ENCODE peak calls at places on chromosomes 5 and 9, in eight cellular contexts. One of them, this sample, is unnamed.
A peak's percentile ranks its signal among the peaks of the same experiment; 100 is the strongest.

GRCh38 chr9:102499468-102499867 is 495.7 kb upstream of the CYLC2 start:
- DNase-seq in HL-60: no peak
- DNase-seq in H1: no peak
- DNase-seq in breast epithelium: no peak
- DNase-seq in esophagus muscularis mucosa: no peak
- DNase-seq in transverse colon: no peak
- DNase-seq in sigmoid colon: no peak
- DNase-seq in spleen: no peak
- DNase-seq in this sample: no peak

GRCh38 chr9:123395276-123396006 is 39.4 kb downstream of the CRB2 start:
- DNase-seq in HL-60: no peak
- DNase-seq in H1: no peak
- DNase-seq in breast epithelium: no peak
- DNase-seq in esophagus muscularis mucosa: no peak
- DNase-seq in transverse colon: no peak
- DNase-seq in sigmoid colon: no peak
- DNase-seq in spleen: no peak
- DNase-seq in this sample: no peak

GRCh38 chr9:93699650-93700049 is 123.3 kb downstream of the PHF2 start:
- DNase-seq in HL-60: no peak
- DNase-seq in H1: no peak
- DNase-seq in breast epithelium: no peak
- DNase-seq in esophagus muscularis mucosa: no peak
- DNase-seq in transverse colon: no peak
- DNase-seq in sigmoid colon: no peak
- DNase-seq in spleen: no peak
- DNase-seq in this sample: no peak

GRCh38 chr5:133756756-133757155 is 144.4 kb upstream of the FSTL4 start:
- DNase-seq in HL-60: no peak
- DNase-seq in H1: no peak
- DNase-seq in breast epithelium: no peak
- DNase-seq in esophagus muscularis mucosa: no peak
- DNase-seq in transverse colon: no peak
- DNase-seq in sigmoid colon: no peak
- DNase-seq in spleen: no peak
- DNase-seq in this sample: peak; percentile 70

GRCh38 chr5:87776785-87777184 is 364.1 kb upstream of the CCNH start:
- DNase-seq in HL-60: no peak
- DNase-seq in H1: no peak
- DNase-seq in breast epithelium: no peak
- DNase-seq in esophagus muscularis mucosa: no peak
- DNase-seq in transverse colon: no peak
- DNase-seq in sigmoid colon: no peak
- DNase-seq in spleen: no peak
- DNase-seq in this sample: no peak

GRCh38 chr5:64759960-64760695 is 8.4 kb downstream of the SREK1IP1 start:
- DNase-seq in HL-60: no peak
- DNase-seq in H1: no peak
- DNase-seq in breast epithelium: no peak
- DNase-seq in esophagus muscularis mucosa: no peak
- DNase-seq in transverse colon: no peak
- DNase-seq in sigmoid colon: no peak
- DNase-seq in spleen: no peak
- DNase-seq in this sample: no peak

GRCh38 chr5:155983954-155984353 is 343.0 kb upstream of the SGCD start:
- DNase-seq in HL-60: no peak
- DNase-seq in H1: no peak
- DNase-seq in breast epithelium: no peak
- DNase-seq in esophagus muscularis mucosa: no peak
- DNase-seq in transverse colon: no peak
- DNase-seq in sigmoid colon: no peak
- DNase-seq in spleen: no peak
- DNase-seq in this sample: no peak

GRCh38 chr5:142520885-142521284 is 165.0 kb downstream of the FGF1 start:
- DNase-seq in HL-60: no peak
- DNase-seq in H1: no peak
- DNase-seq in breast epithelium: no peak
- DNase-seq in esophagus muscularis mucosa: no peak
- DNase-seq in transverse colon: no peak
- DNase-seq in sigmoid colon: no peak
- DNase-seq in spleen: no peak
- DNase-seq in this sample: no peak

GRCh38 chr5:39022151-39022550 is 52.0 kb downstream of the RICTOR start:
- DNase-seq in HL-60: no peak
- DNase-seq in H1: no peak
- DNase-seq in breast epithelium: no peak
- DNase-seq in esophagus muscularis mucosa: no peak
- DNase-seq in transverse colon: no peak
- DNase-seq in sigmoid colon: no peak
- DNase-seq in spleen: no peak
- DNase-seq in this sample: no peak

GRCh38 chr5:147918899-147919298 is 12.6 kb upstream of the C5orf46 start:
- DNase-seq in HL-60: no peak
- DNase-seq in H1: no peak
- DNase-seq in breast epithelium: no peak
- DNase-seq in esophagus muscularis mucosa: no peak
- DNase-seq in transverse colon: no peak
- DNase-seq in sigmoid colon: no peak
- DNase-seq in spleen: no peak
- DNase-seq in this sample: no peak

GRCh38 chr9:2872307-2872940 is 28.5 kb upstream of the PUM3 start:
- DNase-seq in HL-60: peak; percentile 13
- DNase-seq in H1: no peak
- DNase-seq in breast epithelium: no peak
- DNase-seq in esophagus muscularis mucosa: no peak
- DNase-seq in transverse colon: no peak
- DNase-seq in sigmoid colon: no peak
- DNase-seq in spleen: no peak
- DNase-seq in this sample: no peak

GRCh38 chr5:179746872-179747271 is 14.2 kb downstream of the MAML1 start:
- DNase-seq in HL-60: no peak
- DNase-seq in H1: no peak
- DNase-seq in breast epithelium: no peak
- DNase-seq in esophagus muscularis mucosa: no peak
- DNase-seq in transverse colon: no peak
- DNase-seq in sigmoid colon: no peak
- DNase-seq in spleen: no peak
- DNase-seq in this sample: no peak

GRCh38 chr9:135119496-135120064 is 32.1 kb downstream of the OLFM1 start:
- DNase-seq in HL-60: no peak
- DNase-seq in H1: no peak
- DNase-seq in breast epithelium: no peak
- DNase-seq in esophagus muscularis mucosa: no peak
- DNase-seq in transverse colon: no peak
- DNase-seq in sigmoid colon: no peak
- DNase-seq in spleen: no peak
- DNase-seq in this sample: no peak

GRCh38 chr9:135120249-135120648 is 32.8 kb downstream of the OLFM1 start:
- DNase-seq in HL-60: no peak
- DNase-seq in H1: no peak
- DNase-seq in breast epithelium: no peak
- DNase-seq in esophagus muscularis mucosa: no peak
- DNase-seq in transverse colon: no peak
- DNase-seq in sigmoid colon: no peak
- DNase-seq in spleen: no peak
- DNase-seq in this sample: no peak

GRCh38 chr9:135116371-135116770 is 28.9 kb downstream of the OLFM1 start:
- DNase-seq in HL-60: no peak
- DNase-seq in H1: no peak
- DNase-seq in breast epithelium: no peak
- DNase-seq in esophagus muscularis mucosa: no peak
- DNase-seq in transverse colon: no peak
- DNase-seq in sigmoid colon: no peak
- DNase-seq in spleen: no peak
- DNase-seq in this sample: no peak

GRCh38 chr9:135122316-135122715 is 34.8 kb downstream of the OLFM1 start:
- DNase-seq in HL-60: no peak
- DNase-seq in H1: no peak
- DNase-seq in breast epithelium: no peak
- DNase-seq in esophagus muscularis mucosa: no peak
- DNase-seq in transverse colon: no peak
- DNase-seq in sigmoid colon: no peak
- DNase-seq in spleen: no peak
- DNase-seq in this sample: no peak

DNA sequence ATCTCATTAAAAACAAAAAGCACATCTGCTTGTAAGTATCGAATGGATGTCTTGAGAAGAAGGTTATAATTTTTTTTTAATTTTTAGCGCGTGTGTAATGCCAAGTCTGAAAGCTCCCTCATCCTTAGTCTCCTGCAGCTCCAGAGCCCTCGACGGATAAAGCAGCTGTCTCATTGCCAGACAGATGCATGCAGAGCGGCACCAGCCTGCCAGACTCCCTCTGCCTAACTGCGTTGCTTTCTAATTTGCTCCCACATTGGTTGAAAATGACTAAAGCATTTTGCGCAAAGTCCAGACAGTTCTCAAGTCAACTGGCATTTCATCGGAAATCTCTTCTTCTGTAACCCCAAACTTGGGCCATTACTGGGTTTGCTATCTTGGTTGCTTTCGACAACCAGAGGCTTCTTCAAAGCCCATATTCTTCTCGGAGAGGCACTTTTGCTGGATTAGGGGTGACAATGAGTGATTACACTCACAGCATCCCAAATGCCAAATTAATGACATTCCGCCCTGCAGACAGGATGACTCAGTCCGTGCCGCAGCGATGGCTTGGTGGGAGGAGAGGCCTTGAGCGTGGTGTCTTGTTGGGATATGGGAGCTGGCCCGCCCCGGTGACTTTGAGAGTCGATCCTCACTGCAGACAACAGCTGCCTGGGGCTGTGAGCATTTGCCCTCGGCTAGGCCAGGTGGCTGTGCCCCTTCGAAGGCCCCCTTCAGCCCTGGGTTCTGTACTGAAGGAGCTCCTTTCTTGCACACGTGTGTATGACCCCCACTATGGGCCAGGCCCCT is 29.6 kb downstream of the OLFM1 start:
- DNase-seq in HL-60: no peak
- DNase-seq in H1: no peak
- DNase-seq in breast epithelium: no peak
- DNase-seq in esophagus muscularis mucosa: no peak
- DNase-seq in transverse colon: no peak
- DNase-seq in sigmoid colon: no peak
- DNase-seq in spleen: no peak
- DNase-seq in this sample: no peak
- H3K27ac ChIP-seq in HL-60: no peak overlapping the region
- H3K27ac ChIP-seq in H1: no peak overlapping the region
- H3K27ac ChIP-seq in breast epithelium: no peak overlapping the region
- H3K27ac ChIP-seq in esophagus muscularis mucosa: no peak overlapping the region
- H3K27ac ChIP-seq in transverse colon: no peak overlapping the region
- H3K27ac ChIP-seq in sigmoid colon: peak overlapping the region; percentile 3
- H3K27ac ChIP-seq in spleen: no peak overlapping the region
- H3K27ac ChIP-seq in this sample: no peak overlapping the region

GRCh38 chr5:146024034-146024433 is 81.3 kb downstream of the PLAC8L1 start:
- DNase-seq in HL-60: no peak
- DNase-seq in H1: no peak
- DNase-seq in breast epithelium: no peak
- DNase-seq in esophagus muscularis mucosa: no peak
- DNase-seq in transverse colon: no peak
- DNase-seq in sigmoid colon: no peak
- DNase-seq in spleen: no peak
- DNase-seq in this sample: no peak

GRCh38 chr5:146025681-146026080 is 79.7 kb downstream of the PLAC8L1 start:
- DNase-seq in HL-60: no peak
- DNase-seq in H1: no peak
- DNase-seq in breast epithelium: no peak
- DNase-seq in esophagus muscularis mucosa: no peak
- DNase-seq in transverse colon: no peak
- DNase-seq in sigmoid colon: no peak
- DNase-seq in spleen: no peak
- DNase-seq in this sample: no peak

GRCh38 chr5:146026307-146027010 is 78.9 kb downstream of the PLAC8L1 start:
- DNase-seq in HL-60: no peak
- DNase-seq in H1: no peak
- DNase-seq in breast epithelium: no peak
- DNase-seq in esophagus muscularis mucosa: peak; percentile 29
- DNase-seq in transverse colon: no peak
- DNase-seq in sigmoid colon: no peak
- DNase-seq in spleen: no peak
- DNase-seq in this sample: no peak

GRCh38 chr5:146025108-146025507 is 80.3 kb downstream of the PLAC8L1 start:
- DNase-seq in HL-60: no peak
- DNase-seq in H1: no peak
- DNase-seq in breast epithelium: no peak
- DNase-seq in esophagus muscularis mucosa: no peak
- DNase-seq in transverse colon: peak; percentile 43
- DNase-seq in sigmoid colon: no peak
- DNase-seq in spleen: no peak
- DNase-seq in this sample: no peak

GRCh38 chr5:146027746-146028145 is 77.6 kb downstream of the PLAC8L1 start:
- DNase-seq in HL-60: no peak
- DNase-seq in H1: no peak
- DNase-seq in breast epithelium: no peak
- DNase-seq in esophagus muscularis mucosa: peak; percentile 57
- DNase-seq in transverse colon: peak; percentile 84
- DNase-seq in sigmoid colon: no peak
- DNase-seq in spleen: no peak
- DNase-seq in this sample: no peak
- TF ChIP-seq POLR2AphosphoS5 in HL-60: no peak
- TF ChIP-seq POLR2AphosphoS5 in H1: no peak
- TF ChIP-seq POLR2AphosphoS5 in breast epithelium: no peak
- TF ChIP-seq POLR2AphosphoS5 in esophagus muscularis mucosa: no peak
- TF ChIP-seq POLR2AphosphoS5 in transverse colon: no peak
- TF ChIP-seq POLR2AphosphoS5 in sigmoid colon: no peak
- TF ChIP-seq POLR2AphosphoS5 in spleen: no peak
- TF ChIP-seq POLR2AphosphoS5 in this sample: peak; percentile 64

GRCh38 chr9:34254141-34254913 is 74.7 kb downstream of the KIF24 start:
- DNase-seq in HL-60: no peak
- DNase-seq in H1: no peak
- DNase-seq in breast epithelium: no peak
- DNase-seq in esophagus muscularis mucosa: no peak
- DNase-seq in transverse colon: no peak
- DNase-seq in sigmoid colon: peak; percentile 68
- DNase-seq in spleen: no peak
- DNase-seq in this sample: no peak
- H3K27ac ChIP-seq in HL-60: no peak overlapping the region
- H3K27ac ChIP-seq in H1: no peak overlapping the region
- H3K27ac ChIP-seq in breast epithelium: peak overlapping the region; percentile 80
- H3K27ac ChIP-seq in esophagus muscularis mucosa: peak overlapping the region; percentile 70
- H3K27ac ChIP-seq in transverse colon: peak overlapping the region; percentile 62
- H3K27ac ChIP-seq in sigmoid colon: peak overlapping the region; percentile 84
- H3K27ac ChIP-seq in spleen: no peak overlapping the region
- H3K27ac ChIP-seq in this sample: peak overlapping the region; percentile 71

GRCh38 chr9:112833081-112833480 is 57.6 kb downstream of the SLC46A2 start:
- DNase-seq in HL-60: no peak
- DNase-seq in H1: no peak
- DNase-seq in breast epithelium: no peak
- DNase-seq in esophagus muscularis mucosa: peak; percentile 42
- DNase-seq in transverse colon: no peak
- DNase-seq in sigmoid colon: no peak
- DNase-seq in spleen: no peak
- DNase-seq in this sample: no peak

GRCh38 chr9:112836394-112836793 is 54.3 kb downstream of the SLC46A2 start:
- DNase-seq in HL-60: no peak
- DNase-seq in H1: no peak
- DNase-seq in breast epithelium: no peak
- DNase-seq in esophagus muscularis mucosa: no peak
- DNase-seq in transverse colon: peak; percentile 73
- DNase-seq in sigmoid colon: no peak
- DNase-seq in spleen: no peak
- DNase-seq in this sample: no peak

GRCh38 chr9:112831969-112832368 is 58.7 kb downstream of the SLC46A2 start:
- DNase-seq in HL-60: no peak
- DNase-seq in H1: no peak
- DNase-seq in breast epithelium: no peak
- DNase-seq in esophagus muscularis mucosa: no peak
- DNase-seq in transverse colon: no peak
- DNase-seq in sigmoid colon: no peak
- DNase-seq in spleen: no peak
- DNase-seq in this sample: no peak

GRCh38 chr9:112831281-112831851 is 59.3 kb downstream of the SLC46A2 start:
- DNase-seq in HL-60: peak; percentile 61
- DNase-seq in H1: no peak
- DNase-seq in breast epithelium: no peak
- DNase-seq in esophagus muscularis mucosa: peak; percentile 81
- DNase-seq in transverse colon: peak; percentile 78
- DNase-seq in sigmoid colon: no peak
- DNase-seq in spleen: peak; percentile 81
- DNase-seq in this sample: no peak
- TF ChIP-seq POLR2AphosphoS5 in HL-60: no peak
- TF ChIP-seq POLR2AphosphoS5 in H1: no peak
- TF ChIP-seq POLR2AphosphoS5 in breast epithelium: no peak
- TF ChIP-seq POLR2AphosphoS5 in esophagus muscularis mucosa: no peak
- TF ChIP-seq POLR2AphosphoS5 in transverse colon: no peak
- TF ChIP-seq POLR2AphosphoS5 in sigmoid colon: no peak
- TF ChIP-seq POLR2AphosphoS5 in spleen: no peak
- TF ChIP-seq POLR2AphosphoS5 in this sample: no peak

This sample was measured in vagina.